ENCODE peak calls at places on chromosomes 6 and 20, in eight cellular contexts. One of them, this sample, is unnamed.
A peak's percentile ranks its signal among the peaks of the same experiment; 100 is the strongest.

GRCh38 chr6:33259032-33259431 is 12.6 kb downstream of the VPS52 start:
- DNase-seq in foreskin fibroblast: no peak
- DNase-seq in BE2C: no peak
- DNase-seq in ascending aorta: no peak
- DNase-seq in effector memory CD4-positive, alpha-beta T cell: no peak
- DNase-seq in upper lobe of left lung: no peak
- DNase-seq in stimulated activated CD4-positive, alpha-beta T cell treated with anti-CD3 and anti-CD28 coated beads, Interleukin-2, amount 100 ng/mL, for 24 hours: no peak
- DNase-seq in foreskin melanocyte: no peak
- DNase-seq in this sample: no peak

GRCh38 chr20:53047203-53047602 is 75.0 kb downstream of the TSHZ2 start:
- DNase-seq in foreskin fibroblast: no peak
- DNase-seq in BE2C: no peak
- DNase-seq in ascending aorta: no peak
- DNase-seq in effector memory CD4-positive, alpha-beta T cell: no peak
- DNase-seq in upper lobe of left lung: no peak
- DNase-seq in stimulated activated CD4-positive, alpha-beta T cell treated with anti-CD3 and anti-CD28 coated beads, Interleukin-2, amount 100 ng/mL, for 24 hours: no peak
- DNase-seq in foreskin melanocyte: no peak
- DNase-seq in this sample: no peak

GRCh38 chr6:34190504-34191122 is 44.7 kb upstream of the GRM4 start:
- DNase-seq in foreskin fibroblast: no peak
- DNase-seq in BE2C: no peak
- DNase-seq in ascending aorta: peak; percentile 39
- DNase-seq in effector memory CD4-positive, alpha-beta T cell: no peak
- DNase-seq in upper lobe of left lung: no peak
- DNase-seq in stimulated activated CD4-positive, alpha-beta T cell treated with anti-CD3 and anti-CD28 coated beads, Interleukin-2, amount 100 ng/mL, for 24 hours: no peak
- DNase-seq in foreskin melanocyte: no peak
- DNase-seq in this sample: no peak

GRCh38 chr20:10558635-10559187 is 115.1 kb downstream of the JAG1 start:
- DNase-seq in foreskin fibroblast: peak; percentile 91
- DNase-seq in BE2C: no peak
- DNase-seq in ascending aorta: peak; percentile 76
- DNase-seq in effector memory CD4-positive, alpha-beta T cell: no peak
- DNase-seq in upper lobe of left lung: no peak
- DNase-seq in stimulated activated CD4-positive, alpha-beta T cell treated with anti-CD3 and anti-CD28 coated beads, Interleukin-2, amount 100 ng/mL, for 24 hours: peak; percentile 22
- DNase-seq in foreskin melanocyte: peak; percentile 42
- DNase-seq in this sample: no peak

GRCh38 chr6:143429970-143430369 is 20.5 kb downstream of the ADAT2 start:
- DNase-seq in foreskin fibroblast: no peak
- DNase-seq in BE2C: no peak
- DNase-seq in ascending aorta: no peak
- DNase-seq in effector memory CD4-positive, alpha-beta T cell: no peak
- DNase-seq in upper lobe of left lung: no peak
- DNase-seq in stimulated activated CD4-positive, alpha-beta T cell treated with anti-CD3 and anti-CD28 coated beads, Interleukin-2, amount 100 ng/mL, for 24 hours: no peak
- DNase-seq in foreskin melanocyte: no peak
- DNase-seq in this sample: no peak

GRCh38 chr6:133435065-133435728 is 194.0 kb downstream of the EYA4 start:
- DNase-seq in foreskin fibroblast: peak; percentile 8
- DNase-seq in BE2C: peak; percentile 44
- DNase-seq in ascending aorta: no peak
- DNase-seq in effector memory CD4-positive, alpha-beta T cell: no peak
- DNase-seq in upper lobe of left lung: no peak
- DNase-seq in stimulated activated CD4-positive, alpha-beta T cell treated with anti-CD3 and anti-CD28 coated beads, Interleukin-2, amount 100 ng/mL, for 24 hours: no peak
- DNase-seq in foreskin melanocyte: no peak
- DNase-seq in this sample: no peak

GRCh38 chr20:49273696-49274277 is 4.1 kb downstream of the ZNFX1 start:
- DNase-seq in foreskin fibroblast: no peak
- DNase-seq in BE2C: no peak
- DNase-seq in ascending aorta: no peak
- DNase-seq in effector memory CD4-positive, alpha-beta T cell: no peak
- DNase-seq in upper lobe of left lung: no peak
- DNase-seq in stimulated activated CD4-positive, alpha-beta T cell treated with anti-CD3 and anti-CD28 coated beads, Interleukin-2, amount 100 ng/mL, for 24 hours: no peak
- DNase-seq in foreskin melanocyte: no peak
- DNase-seq in this sample: no peak

GRCh38 chr6:68038815-68039408 is 596.2 kb upstream of the ADGRB3 start:
- DNase-seq in foreskin fibroblast: no peak
- DNase-seq in BE2C: no peak
- DNase-seq in ascending aorta: no peak
- DNase-seq in effector memory CD4-positive, alpha-beta T cell: no peak
- DNase-seq in upper lobe of left lung: no peak
- DNase-seq in stimulated activated CD4-positive, alpha-beta T cell treated with anti-CD3 and anti-CD28 coated beads, Interleukin-2, amount 100 ng/mL, for 24 hours: no peak
- DNase-seq in foreskin melanocyte: no peak
- DNase-seq in this sample: peak; percentile 41

GRCh38 chr6:142942805-142943227 is 2.2 kb downstream of the HIVEP2 start:
- DNase-seq in foreskin fibroblast: peak; percentile 57
- DNase-seq in BE2C: no peak
- DNase-seq in ascending aorta: no peak
- DNase-seq in effector memory CD4-positive, alpha-beta T cell: no peak
- DNase-seq in upper lobe of left lung: no peak
- DNase-seq in stimulated activated CD4-positive, alpha-beta T cell treated with anti-CD3 and anti-CD28 coated beads, Interleukin-2, amount 100 ng/mL, for 24 hours: no peak
- DNase-seq in foreskin melanocyte: no peak
- DNase-seq in this sample: no peak

GRCh38 chr20:1702855-1703254 is 45.3 kb upstream of the SIRPG start:
- DNase-seq in foreskin fibroblast: no peak
- DNase-seq in BE2C: no peak
- DNase-seq in ascending aorta: no peak
- DNase-seq in effector memory CD4-positive, alpha-beta T cell: no peak
- DNase-seq in upper lobe of left lung: no peak
- DNase-seq in stimulated activated CD4-positive, alpha-beta T cell treated with anti-CD3 and anti-CD28 coated beads, Interleukin-2, amount 100 ng/mL, for 24 hours: no peak
- DNase-seq in foreskin melanocyte: no peak
- DNase-seq in this sample: no peak

GRCh38 chr20:2195614-2196013 is 94.0 kb downstream of the STK35 start:
- DNase-seq in foreskin fibroblast: no peak
- DNase-seq in BE2C: no peak
- DNase-seq in ascending aorta: no peak
- DNase-seq in effector memory CD4-positive, alpha-beta T cell: no peak
- DNase-seq in upper lobe of left lung: no peak
- DNase-seq in stimulated activated CD4-positive, alpha-beta T cell treated with anti-CD3 and anti-CD28 coated beads, Interleukin-2, amount 100 ng/mL, for 24 hours: no peak
- DNase-seq in foreskin melanocyte: no peak
- DNase-seq in this sample: no peak

GRCh38 chr6:30151580-30151979 is 9.4 kb downstream of the TRIM10 start:
- DNase-seq in foreskin fibroblast: no peak
- DNase-seq in BE2C: no peak
- DNase-seq in ascending aorta: no peak
- DNase-seq in effector memory CD4-positive, alpha-beta T cell: no peak
- DNase-seq in upper lobe of left lung: no peak
- DNase-seq in stimulated activated CD4-positive, alpha-beta T cell treated with anti-CD3 and anti-CD28 coated beads, Interleukin-2, amount 100 ng/mL, for 24 hours: no peak
- DNase-seq in foreskin melanocyte: no peak
- DNase-seq in this sample: no peak

GRCh38 chr6:111061493-111061892 is 25.8 kb upstream of the SLC16A10 start:
- DNase-seq in foreskin fibroblast: peak; percentile 22
- DNase-seq in BE2C: no peak
- DNase-seq in ascending aorta: no peak
- DNase-seq in effector memory CD4-positive, alpha-beta T cell: no peak
- DNase-seq in upper lobe of left lung: no peak
- DNase-seq in stimulated activated CD4-positive, alpha-beta T cell treated with anti-CD3 and anti-CD28 coated beads, Interleukin-2, amount 100 ng/mL, for 24 hours: no peak
- DNase-seq in foreskin melanocyte: no peak
- DNase-seq in this sample: no peak

GRCh38 chr6:24489881-24490280 is 503 bp upstream of the GPLD1 start:
- DNase-seq in foreskin fibroblast: peak; percentile 15
- DNase-seq in BE2C: no peak
- DNase-seq in ascending aorta: no peak
- DNase-seq in effector memory CD4-positive, alpha-beta T cell: no peak
- DNase-seq in upper lobe of left lung: peak; percentile 69
- DNase-seq in stimulated activated CD4-positive, alpha-beta T cell treated with anti-CD3 and anti-CD28 coated beads, Interleukin-2, amount 100 ng/mL, for 24 hours: no peak
- DNase-seq in foreskin melanocyte: no peak
- DNase-seq in this sample: no peak

GRCh38 chr6:79797912-79798311 is 149.4 kb downstream of the ELOVL4 start:
- DNase-seq in foreskin fibroblast: no peak
- DNase-seq in BE2C: no peak
- DNase-seq in ascending aorta: no peak
- DNase-seq in effector memory CD4-positive, alpha-beta T cell: no peak
- DNase-seq in upper lobe of left lung: no peak
- DNase-seq in stimulated activated CD4-positive, alpha-beta T cell treated with anti-CD3 and anti-CD28 coated beads, Interleukin-2, amount 100 ng/mL, for 24 hours: no peak
- DNase-seq in foreskin melanocyte: no peak
- DNase-seq in this sample: no peak

GRCh38 chr6:80234411-80234810 is 127.9 kb downstream of the BCKDHB start:
- DNase-seq in foreskin fibroblast: no peak
- DNase-seq in BE2C: no peak
- DNase-seq in ascending aorta: no peak
- DNase-seq in effector memory CD4-positive, alpha-beta T cell: no peak
- DNase-seq in upper lobe of left lung: no peak
- DNase-seq in stimulated activated CD4-positive, alpha-beta T cell treated with anti-CD3 and anti-CD28 coated beads, Interleukin-2, amount 100 ng/mL, for 24 hours: no peak
- DNase-seq in foreskin melanocyte: no peak
- DNase-seq in this sample: no peak

GRCh38 chr20:49330701-49331614 is 53.1 kb upstream of the ZNFX1 start:
- DNase-seq in foreskin fibroblast: no peak
- DNase-seq in BE2C: no peak
- DNase-seq in ascending aorta: no peak
- DNase-seq in effector memory CD4-positive, alpha-beta T cell: no peak
- DNase-seq in upper lobe of left lung: no peak
- DNase-seq in stimulated activated CD4-positive, alpha-beta T cell treated with anti-CD3 and anti-CD28 coated beads, Interleukin-2, amount 100 ng/mL, for 24 hours: no peak
- DNase-seq in foreskin melanocyte: no peak
- DNase-seq in this sample: no peak

GRCh38 chr6:13709698-13710551 is 1.7 kb downstream of the RANBP9 start:
- DNase-seq in foreskin fibroblast: peak; percentile 56
- DNase-seq in BE2C: no peak
- DNase-seq in ascending aorta: no peak
- DNase-seq in effector memory CD4-positive, alpha-beta T cell: no peak
- DNase-seq in upper lobe of left lung: no peak
- DNase-seq in stimulated activated CD4-positive, alpha-beta T cell treated with anti-CD3 and anti-CD28 coated beads, Interleukin-2, amount 100 ng/mL, for 24 hours: no peak
- DNase-seq in foreskin melanocyte: no peak
- DNase-seq in this sample: no peak

GRCh38 chr6:28841290-28841689 is 82.5 kb downstream of the TRIM27 start:
- DNase-seq in foreskin fibroblast: no peak
- DNase-seq in BE2C: peak; percentile 11
- DNase-seq in ascending aorta: no peak
- DNase-seq in effector memory CD4-positive, alpha-beta T cell: no peak
- DNase-seq in upper lobe of left lung: no peak
- DNase-seq in stimulated activated CD4-positive, alpha-beta T cell treated with anti-CD3 and anti-CD28 coated beads, Interleukin-2, amount 100 ng/mL, for 24 hours: no peak
- DNase-seq in foreskin melanocyte: no peak
- DNase-seq in this sample: peak; percentile 28

GRCh38 chr20:61560361-61560853 is 308.3 kb downstream of the CDH4 start:
- DNase-seq in foreskin fibroblast: peak; percentile 57
- DNase-seq in BE2C: no peak
- DNase-seq in ascending aorta: no peak
- DNase-seq in effector memory CD4-positive, alpha-beta T cell: no peak
- DNase-seq in upper lobe of left lung: peak; percentile 49
- DNase-seq in stimulated activated CD4-positive, alpha-beta T cell treated with anti-CD3 and anti-CD28 coated beads, Interleukin-2, amount 100 ng/mL, for 24 hours: no peak
- DNase-seq in foreskin melanocyte: no peak
- DNase-seq in this sample: peak; percentile 80

GRCh38 chr6:35757461-35758123 is 18.8 kb upstream of the CLPSL2 start:
- DNase-seq in foreskin fibroblast: peak; percentile 66
- DNase-seq in BE2C: no peak
- DNase-seq in ascending aorta: no peak
- DNase-seq in effector memory CD4-positive, alpha-beta T cell: no peak
- DNase-seq in upper lobe of left lung: no peak
- DNase-seq in stimulated activated CD4-positive, alpha-beta T cell treated with anti-CD3 and anti-CD28 coated beads, Interleukin-2, amount 100 ng/mL, for 24 hours: no peak
- DNase-seq in foreskin melanocyte: no peak
- DNase-seq in this sample: peak; percentile 57

GRCh38 chr6:137547186-137547585 is 53.0 kb upstream of the OLIG3 start:
- DNase-seq in foreskin fibroblast: no peak
- DNase-seq in BE2C: no peak
- DNase-seq in ascending aorta: no peak
- DNase-seq in effector memory CD4-positive, alpha-beta T cell: no peak
- DNase-seq in upper lobe of left lung: no peak
- DNase-seq in stimulated activated CD4-positive, alpha-beta T cell treated with anti-CD3 and anti-CD28 coated beads, Interleukin-2, amount 100 ng/mL, for 24 hours: no peak
- DNase-seq in foreskin melanocyte: no peak
- DNase-seq in this sample: no peak

GRCh38 chr6:168155193-168155592 is 76.2 kb upstream of the FRMD1 start:
- DNase-seq in foreskin fibroblast: peak; percentile 45
- DNase-seq in BE2C: no peak
- DNase-seq in ascending aorta: no peak
- DNase-seq in effector memory CD4-positive, alpha-beta T cell: no peak
- DNase-seq in upper lobe of left lung: no peak
- DNase-seq in stimulated activated CD4-positive, alpha-beta T cell treated with anti-CD3 and anti-CD28 coated beads, Interleukin-2, amount 100 ng/mL, for 24 hours: no peak
- DNase-seq in foreskin melanocyte: no peak
- DNase-seq in this sample: no peak

GRCh38 chr6:139402935-139403386 is 28.5 kb upstream of the CITED2 start:
- DNase-seq in foreskin fibroblast: peak; percentile 94
- DNase-seq in BE2C: no peak
- DNase-seq in ascending aorta: no peak
- DNase-seq in effector memory CD4-positive, alpha-beta T cell: no peak
- DNase-seq in upper lobe of left lung: peak; percentile 57
- DNase-seq in stimulated activated CD4-positive, alpha-beta T cell treated with anti-CD3 and anti-CD28 coated beads, Interleukin-2, amount 100 ng/mL, for 24 hours: no peak
- DNase-seq in foreskin melanocyte: no peak
- DNase-seq in this sample: no peak

GRCh38 chr6:164097557-164098398 is 683.3 kb downstream of the QKI start:
- DNase-seq in foreskin fibroblast: peak; percentile 40
- DNase-seq in BE2C: no peak
- DNase-seq in ascending aorta: no peak
- DNase-seq in effector memory CD4-positive, alpha-beta T cell: no peak
- DNase-seq in upper lobe of left lung: no peak
- DNase-seq in stimulated activated CD4-positive, alpha-beta T cell treated with anti-CD3 and anti-CD28 coated beads, Interleukin-2, amount 100 ng/mL, for 24 hours: no peak
- DNase-seq in foreskin melanocyte: no peak
- DNase-seq in this sample: peak; percentile 35

GRCh38 chr6:47670851-47671250 is 27.5 kb upstream of the ADGRF4 start:
- DNase-seq in foreskin fibroblast: no peak
- DNase-seq in BE2C: no peak
- DNase-seq in ascending aorta: no peak
- DNase-seq in effector memory CD4-positive, alpha-beta T cell: no peak
- DNase-seq in upper lobe of left lung: no peak
- DNase-seq in stimulated activated CD4-positive, alpha-beta T cell treated with anti-CD3 and anti-CD28 coated beads, Interleukin-2, amount 100 ng/mL, for 24 hours: no peak
- DNase-seq in foreskin melanocyte: no peak
- DNase-seq in this sample: no peak

GRCh38 chr20:37421060-37421639 is 75.2 kb downstream of the SRC start:
- DNase-seq in foreskin fibroblast: no peak
- DNase-seq in BE2C: no peak
- DNase-seq in ascending aorta: no peak
- DNase-seq in effector memory CD4-positive, alpha-beta T cell: no peak
- DNase-seq in upper lobe of left lung: no peak
- DNase-seq in stimulated activated CD4-positive, alpha-beta T cell treated with anti-CD3 and anti-CD28 coated beads, Interleukin-2, amount 100 ng/mL, for 24 hours: no peak
- DNase-seq in foreskin melanocyte: no peak
- DNase-seq in this sample: no peak

GRCh38 chr6:43578748-43579147 is 2.8 kb downstream of the POLH start:
- DNase-seq in foreskin fibroblast: peak; percentile 23
- DNase-seq in BE2C: no peak
- DNase-seq in ascending aorta: no peak
- DNase-seq in effector memory CD4-positive, alpha-beta T cell: no peak
- DNase-seq in upper lobe of left lung: no peak
- DNase-seq in stimulated activated CD4-positive, alpha-beta T cell treated with anti-CD3 and anti-CD28 coated beads, Interleukin-2, amount 100 ng/mL, for 24 hours: no peak
- DNase-seq in foreskin melanocyte: no peak
- DNase-seq in this sample: no peak

GRCh38 chr6:170372380-170373325 is 66.1 kb downstream of the FAM120B start:
- DNase-seq in foreskin fibroblast: no peak
- DNase-seq in BE2C: no peak
- DNase-seq in ascending aorta: no peak
- DNase-seq in effector memory CD4-positive, alpha-beta T cell: no peak
- DNase-seq in upper lobe of left lung: no peak
- DNase-seq in stimulated activated CD4-positive, alpha-beta T cell treated with anti-CD3 and anti-CD28 coated beads, Interleukin-2, amount 100 ng/mL, for 24 hours: no peak
- DNase-seq in foreskin melanocyte: no peak
- DNase-seq in this sample: no peak